ENCODE peak calls at places on chromosomes 11 and 22, in nine cellular contexts. X is HAP-1, O is GM23338, E is lower lobe of right lung, S is RWPE2, C is neuronal stem cell, K is uterus, Q is psoas muscle, V is PC-9. L is an unnamed sample.
A peak's percentile ranks its signal among the peaks of the same experiment; 100 is the strongest.

GRCh38 chr11:68643576-68643975 is 40.8 kb upstream of the GAL start:
- DNase-seq in V (no peak), K (no peak), X (no peak), C (no peak), O (no peak), S (no peak), E (no peak), Q (no peak), L (peak; percentile 12)

GRCh38 chr11:36007127-36007824 is 63.4 kb downstream of the LDLRAD3 start:
- DNase-seq in Q (no peak), X (no peak), S (no peak), O (no peak), C (no peak), E (no peak), K (no peak), V (no peak), L (no peak)

GRCh38 chr11:15819679-15820286 is 536.6 kb downstream of the SOX6 start:
- DNase-seq in O (peak; percentile 76), V (no peak), Q (peak; percentile 87), E (peak; percentile 82), C (no peak), K (peak; percentile 31), X (peak; percentile 83), S (no peak), L (peak; percentile 64)

GRCh38 chr22:42895087-42895486 is 38.0 kb upstream of the ARFGAP3 start:
- DNase-seq in Q (no peak), C (no peak), E (no peak), S (no peak), O (no peak), V (no peak), X (no peak), K (no peak), L (no peak)

GRCh38 chr11:121762820-121763219 is 310.1 kb upstream of the SORL1-AS1 start:
- DNase-seq in S (no peak), X (peak; percentile 8), O (peak; percentile 41), Q (peak; percentile 53), K (peak; percentile 29), E (no peak), V (no peak), C (no peak), L (peak; percentile 60)

GRCh38 chr11:63874511-63874910 is 35.6 kb downstream of the MARK2 start:
- DNase-seq in X (no peak), E (no peak), Q (no peak), S (no peak), V (no peak), C (no peak), K (no peak), O (no peak), L (no peak)

GRCh38 chr22:39494471-39495120 is 7.5 kb upstream of the MIEF1 start:
- DNase-seq in E (peak; percentile 54), O (no peak), S (no peak), Q (no peak), V (no peak), K (no peak), X (no peak), C (no peak), L (no peak)

GRCh38 chr11:102446606-102447005 is 6.0 kb downstream of the TMEM123 start:
- DNase-seq in C (no peak), S (no peak), E (no peak), O (no peak), K (no peak), Q (no peak), X (no peak), V (no peak), L (no peak)

GRCh38 chr11:102006835-102007566 is 40.2 kb upstream of the CFAP300 start:
- DNase-seq in C (no peak), E (no peak), K (no peak), Q (no peak), X (no peak), V (no peak), O (no peak), S (no peak), L (no peak)

GRCh38 chr11:119816660-119817059 is 87.7 kb upstream of the NECTIN1 start:
- DNase-seq in O (peak; percentile 37), K (no peak), C (no peak), X (no peak), S (no peak), Q (no peak), V (no peak), E (no peak), L (no peak)

GRCh38 chr22:30702856-30703255 is 8.2 kb downstream of the OSBP2 start:
- DNase-seq in S (no peak), C (no peak), E (no peak), K (no peak), V (no peak), O (no peak), X (no peak), Q (no peak), L (no peak)

GRCh38 chr22:49460662-49461371 is 366.9 kb downstream of the BRD1 start:
- DNase-seq in S (no peak), Q (no peak), X (peak; percentile 24), C (no peak), E (no peak), V (no peak), O (no peak), K (no peak), L (peak; percentile 15)

GRCh38 chr22:49086606-49087157 is 741.0 kb downstream of the BRD1 start:
- DNase-seq in S (no peak), C (no peak), V (no peak), X (no peak), E (no peak), K (no peak), O (no peak), Q (peak; percentile 19), L (no peak)

GRCh38 chr11:44305643-44306468 is 4.1 kb downstream of the ALX4 start:
- DNase-seq in K (no peak), S (no peak), V (no peak), Q (no peak), O (no peak), C (no peak), E (peak; percentile 60), X (peak; percentile 35), L (no peak)

DNA sequence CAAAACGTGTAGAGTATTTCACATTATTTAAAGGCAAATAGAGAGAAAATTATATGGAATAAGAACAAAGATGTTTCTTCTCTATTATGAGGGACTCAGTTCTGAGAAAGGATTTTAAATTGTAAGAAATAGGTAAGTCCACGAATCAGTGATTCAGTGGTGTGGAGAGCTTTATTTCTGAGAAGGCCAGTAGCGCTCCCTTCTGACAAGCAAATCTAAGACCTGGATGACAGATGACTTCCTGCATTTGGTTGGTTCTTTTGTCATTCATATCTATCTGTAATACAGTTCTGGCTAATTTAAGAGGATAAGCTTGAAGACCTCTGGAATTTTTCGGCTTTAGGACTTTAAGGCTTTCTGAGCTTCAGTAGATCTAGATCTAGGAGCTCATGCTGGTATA is 7.0 kb downstream of the CD3E start:
- DNase-seq in V (no peak), C (no peak), O (no peak), E (no peak), S (no peak), Q (no peak), K (no peak), X (no peak), L (no peak)
- H3K36me3 ChIP-seq in V (no peaks in the 10 kb centered on the region), C (no peaks in the 10 kb centered on the region), O (no peaks in the 10 kb centered on the region), E (no peaks in the 10 kb centered on the region), S (no peaks in the 10 kb centered on the region), Q (no peaks in the 10 kb centered on the region), K (no peaks in the 10 kb centered on the region), X (no peaks in the 10 kb centered on the region), L (no peaks in the 10 kb centered on the region)

GRCh38 chr11:134125507-134125906 is 56.6 kb downstream of the JAM3 start:
- DNase-seq in V (no peak), Q (no peak), C (no peak), E (no peak), S (no peak), K (no peak), X (no peak), O (no peak), L (no peak)
- H3K27me3 ChIP-seq in V (peaks cover 93% of the 10 kb centered on the region), Q (no peaks in the 10 kb centered on the region), C (no peaks in the 10 kb centered on the region), E (peaks cover 11% of the 10 kb centered on the region), S (peaks cover 8% of the 10 kb centered on the region), K (no peaks in the 10 kb centered on the region), X (no peaks in the 10 kb centered on the region), O (peaks cover 15% of the 10 kb centered on the region), L (no peaks in the 10 kb centered on the region)

GRCh38 chr11:2662024-2662312 is 37.8 kb downstream of the KCNQ1OT1 start:
- DNase-seq in K (no peak), E (no peak), V (no peak), X (no peak), S (no peak), O (no peak), C (no peak), Q (no peak), L (no peak)
- H3K36me3 ChIP-seq in K (no peaks in the 10 kb centered on the region), E (peaks cover 14% of the 10 kb centered on the region), V (no peaks in the 10 kb centered on the region), X (no peaks in the 10 kb centered on the region), S (no peaks in the 10 kb centered on the region), O (peaks cover 17% of the 10 kb centered on the region), C (peaks cover 2% of the 10 kb centered on the region), Q (no peaks in the 10 kb centered on the region), L (peaks cover 69% of the 10 kb centered on the region)

DNA sequence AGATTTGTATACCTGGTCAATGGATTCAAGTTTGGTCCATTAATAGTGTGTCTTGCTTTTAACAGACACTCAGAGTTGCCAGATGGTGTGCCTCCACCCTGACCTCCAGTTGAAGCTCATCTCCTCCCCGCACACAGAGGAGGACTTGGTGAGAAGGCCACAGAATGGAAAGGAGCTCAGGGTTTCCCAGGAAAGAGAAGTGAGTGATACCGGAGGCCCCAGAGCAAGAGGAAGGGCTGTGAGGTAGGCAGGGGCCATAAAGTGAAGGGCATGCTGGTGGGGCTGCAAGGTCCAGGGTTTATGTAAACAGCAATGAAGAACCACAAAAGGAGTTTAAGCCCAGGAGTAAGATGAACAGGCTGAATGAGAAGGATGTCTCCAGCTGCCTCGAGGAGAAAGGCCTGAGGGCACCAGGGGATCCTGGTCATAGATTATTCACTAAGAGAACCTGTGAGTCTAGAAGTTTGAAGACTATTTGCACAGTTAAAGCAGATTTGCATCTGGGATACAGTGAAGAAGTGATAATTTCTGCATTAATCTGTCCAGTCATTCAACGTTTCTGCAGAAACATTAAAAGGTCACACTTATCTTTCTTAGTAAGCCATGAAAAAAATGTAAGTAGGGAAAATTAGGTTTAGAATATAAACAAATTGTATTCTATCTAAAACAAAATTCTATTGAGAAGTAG is 67.5 kb upstream of the VPREB1 start:
- DNase-seq in E (no peak), X (no peak), S (no peak), V (no peak), O (no peak), C (no peak), Q (no peak), K (no peak), L (no peak)
- H3K27me3 ChIP-seq in E (peaks cover 13% of the 10 kb centered on the region), X (peaks cover 3% of the 10 kb centered on the region), S (peaks cover 9% of the 10 kb centered on the region), V (peaks cover 37% of the 10 kb centered on the region), O (peaks cover 98% of the 10 kb centered on the region), C (peaks cover 23% of the 10 kb centered on the region), Q (peaks cover 14% of the 10 kb centered on the region), K (no peaks in the 10 kb centered on the region), L (no peaks in the 10 kb centered on the region)

L was measured in SJCRH30.